ENCODE peak calls at places on chromosomes 2 and 18, in four cellular contexts. F is upper lobe of right lung, U is WTC11, H is hepatocyte. D is an unnamed sample.
A peak's percentile ranks its signal among the peaks of the same experiment; 100 is the strongest.

GRCh38 chr2:31222086-31222485 is 4.8 kb upstream of the CAPN14 start:
- DNase-seq in F (no peak), U (no peak), H (no peak), D (no peak)

GRCh38 chr18:23661735-23662308 is 889 bp downstream of the ANKRD29 start:
- DNase-seq in F (no peak), U (no peak), H (no peak), D (no peak)

GRCh38 chr2:160175169-160176130 is 24.6 kb downstream of the ITGB6 start:
- DNase-seq in F (no peak), U (no peak), H (no peak), D (no peak)

GRCh38 chr2:197107291-197108269 is 181.1 kb upstream of the PGAP1 start:
- DNase-seq in F (no peak), U (no peak), H (no peak), D (no peak)

GRCh38 chr18:27184115-27185024 is 738 bp downstream of the CHST9 start:
- DNase-seq in F (no peak), U (peak; percentile 62), H (peak; percentile 9), D (no peak)

GRCh38 chr2:178512491-178512890 is 32.2 kb downstream of the PLEKHA3 start:
- DNase-seq in F (no peak), U (no peak), H (no peak), D (no peak)

GRCh38 chr2:196696423-196697073 is 57.0 kb downstream of the CCDC150 start:
- DNase-seq in F (no peak), U (no peak), H (peak; percentile 58), D (no peak)

GRCh38 chr2:162768646-162769045 is 69.9 kb downstream of the KCNH7 start:
- DNase-seq in F (no peak), U (no peak), H (no peak), D (no peak)

GRCh38 chr2:3956892-3957291 is 253.5 kb downstream of the DCDC2C start:
- DNase-seq in F (no peak), U (no peak), H (no peak), D (no peak)

GRCh38 chr2:122191331-122191730 is 435.9 kb downstream of the TSN start:
- DNase-seq in F (no peak), U (peak; percentile 73), H (peak; percentile 74), D (peak; percentile 4)
- TF ChIP-seq CTCF in F (peak; percentile 12), U (peak; percentile 50), H (peak; percentile 57), D (no peak)

GRCh38 chr2:188456114-188456909 is 164.6 kb downstream of the GULP1 start:
- DNase-seq in F (no peak), U (peak; percentile 67), H (no peak), D (no peak)
- TF ChIP-seq CTCF in F (no peak), U (peak; percentile 32), H (no peak), D (no peak)

DNA sequence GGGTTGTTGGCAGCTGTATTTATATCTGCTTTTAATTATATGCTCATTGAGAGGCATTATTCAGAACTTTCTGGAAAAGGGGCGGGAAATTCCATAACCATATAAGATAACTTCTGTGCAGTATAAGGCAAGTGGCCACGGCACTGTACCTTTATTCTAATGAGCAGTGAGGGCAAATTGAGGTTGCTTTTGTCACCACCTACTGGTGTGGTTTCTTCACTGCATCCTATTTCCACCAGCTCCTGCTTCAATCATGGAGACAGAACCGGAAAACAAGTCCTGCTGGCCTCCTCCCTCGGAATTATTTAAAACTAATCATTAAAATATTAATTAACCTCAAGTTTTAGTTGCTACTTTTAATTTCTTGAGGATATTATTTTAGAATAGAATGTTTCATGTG is 759.4 kb downstream of the CBLN2 start:
- DNase-seq in F (no peak), U (no peak), H (peak; percentile 39), D (peak; percentile 22)
- TF ChIP-seq CTCF in F (peak; percentile 11), U (peak; percentile 14), H (peak; percentile 44), D (peak; percentile 41)

GRCh38 chr2:98935777-98936132 is 270 bp downstream of the CRACDL start:
- DNase-seq in F (peak; percentile 65), U (no peak), H (no peak), D (no peak)
- TF ChIP-seq CTCF in F (no peak), U (no peak), H (no peak), D (no peak)

GRCh38 chr2:65974067-65974723 is 460.7 kb upstream of the MEIS1 start:
- DNase-seq in F (no peak), U (no peak), H (no peak), D (no peak)
- TF ChIP-seq CTCF in F (no peak), U (no peak), H (no peak), D (no peak)

DNA sequence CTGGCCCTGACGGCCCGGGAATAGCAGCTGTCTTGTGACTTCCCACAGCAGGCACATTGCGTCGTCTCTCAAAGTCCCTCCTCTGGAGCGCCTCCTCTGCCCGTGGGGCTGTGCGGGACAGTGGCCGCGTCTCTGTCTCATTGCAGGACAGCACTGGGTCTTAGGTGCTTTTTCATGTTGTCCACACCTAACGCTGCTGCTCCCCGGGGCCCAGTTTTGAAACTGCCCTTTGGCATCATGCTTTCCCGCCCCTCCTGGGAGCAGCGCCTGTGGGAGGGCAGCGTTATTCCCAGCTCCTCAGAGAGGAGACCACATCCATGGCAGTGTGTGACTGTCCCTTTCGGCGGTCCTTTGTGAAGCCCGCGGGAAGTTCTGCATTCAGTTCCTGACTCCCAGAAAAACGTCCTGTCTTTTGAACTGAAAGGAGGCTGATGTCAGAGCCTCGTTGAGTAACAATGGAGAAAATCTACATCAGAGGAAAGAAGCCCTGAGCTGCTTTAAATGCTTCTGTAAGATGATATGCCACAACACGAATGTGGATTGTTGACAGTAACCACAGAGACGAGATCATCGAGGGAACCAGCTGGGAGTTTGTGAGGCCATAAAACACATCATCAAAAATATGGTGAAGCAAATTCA is 226.0 kb downstream of the FAM210A start:
- DNase-seq in F (no peak), U (peak; percentile 45), H (peak; percentile 73), D (peak; percentile 38)
- TF ChIP-seq CTCF in F (no peak), U (no peak), H (no peak), D (no peak)

D was measured in activated CD8-positive, alpha-beta T cell treated with anti-CD3 and anti-CD28 coated beads for 36 hours.